ENCODE peak calls at places on chromosomes 4 and X, in seven cellular contexts. K is HCT116, D is K562, P is SK-N-SH, V is HepG2, X is GM12878, Y is H1. H is an unnamed sample. For H3K36me3, the result is how much of the 10 kb centered on the place peaks cover.

GRCh38 chrX:115023139-115023538 is 5.7 kb upstream of the IL13RA2 start:
- DNase-seq in X (no peak), D (no peak), K (peak), V (no peak), P (peak), Y (no peak), H (no peak)

GRCh38 chr4:8378776-8379175 is 61.7 kb downstream of the ACOX3 start:
- DNase-seq in Y (no peak), P (no peak), V (no peak), D (no peak), X (no peak), K (no peak), H (no peak)

GRCh38 chr4:2944091-2944482 is 19.1 kb downstream of the NOP14 start:
- DNase-seq in D (no peak), V (no peak), Y (no peak), K (no peak), X (no peak), P (no peak), H (no peak)

GRCh38 chr4:38469410-38469809 is 194.6 kb upstream of the KLF3 start:
- DNase-seq in D (no peak), K (no peak), Y (no peak), P (no peak), X (no peak), V (no peak), H (no peak)

GRCh38 chrX:103565752-103566151 is 19.6 kb upstream of the TCEAL4 start:
- DNase-seq in V (no peak), K (no peak), X (no peak), Y (no peak), P (no peak), D (no peak), H (no peak)

GRCh38 chr4:183444953-183445543 is 612 bp downstream of the CDKN2AIP start:
- DNase-seq in P (peak), Y (no peak), X (no peak), K (no peak), V (no peak), D (no peak), H (no peak)

GRCh38 chr4:13887010-13887409 is 259.5 kb upstream of the BOD1L1 start:
- DNase-seq in P (no peak), K (no peak), V (no peak), X (no peak), Y (no peak), D (no peak), H (no peak)

GRCh38 chr4:83552085-83552484 is 16.2 kb downstream of the GPAT3 start:
- DNase-seq in V (peak), D (no peak), K (no peak), X (no peak), P (no peak), Y (no peak), H (no peak)

GRCh38 chr4:791866-792630 is 33.9 kb downstream of the CPLX1 start:
- DNase-seq in P (no peak), D (peak), X (no peak), K (no peak), V (no peak), Y (no peak), H (no peak)

GRCh38 chr4:88891636-88892035 is 165.3 kb downstream of the FAM13A start:
- DNase-seq in X (no peak), V (no peak), Y (no peak), D (no peak), P (no peak), K (no peak), H (no peak)

GRCh38 chr4:21901831-21902230 is 46.7 kb downstream of the KCNIP4 start:
- DNase-seq in K (no peak), D (no peak), P (no peak), V (no peak), Y (no peak), X (no peak), H (no peak)

GRCh38 chr4:8820178-8821102 is 51.2 kb downstream of the HMX1 start:
- DNase-seq in V (no peak), P (peak), K (no peak), Y (no peak), D (no peak), X (no peak), H (no peak)

GRCh38 chr4:31058656-31059055 is 338.5 kb downstream of the PCDH7 start:
- DNase-seq in D (no peak), V (no peak), K (no peak), X (no peak), P (no peak), Y (no peak), H (no peak)

GRCh38 chr4:140343303-140343702 is 30.1 kb upstream of the SCOC start:
- DNase-seq in P (no peak), Y (no peak), D (no peak), V (no peak), K (peak), X (no peak), H (no peak)

GRCh38 chr4:1975391-1975801 is 33.4 kb downstream of the NELFA start:
- DNase-seq in Y (no peak), V (no peak), D (no peak), P (no peak), K (no peak), X (no peak), H (no peak)

GRCh38 chr4:132180020-132180427 is 969.1 kb upstream of the PCDH10 start:
- DNase-seq in X (no peak), V (no peak), D (no peak), Y (no peak), P (no peak), K (no peak), H (no peak)

GRCh38 chrX:19846995-19847790 is 40.2 kb downstream of the SH3KBP1 start:
- DNase-seq in P (no peak), D (peak), X (no peak), Y (peak), K (no peak), V (no peak), H (no peak)

GRCh38 chr4:172819353-172819752 is 349.3 kb upstream of the GALNT7 start:
- DNase-seq in K (no peak), Y (no peak), D (no peak), V (no peak), P (no peak), X (no peak), H (no peak)

GRCh38 chr4:128275351-128275750 is 12.3 kb downstream of the PGRMC2 start:
- DNase-seq in P (no peak), X (no peak), D (no peak), V (no peak), Y (no peak), K (no peak), H (no peak)

GRCh38 chrX:32842053-32842452 is 369.3 kb downstream of the DMD start:
- DNase-seq in Y (no peak), X (no peak), P (no peak), D (no peak), V (no peak), K (no peak), H (no peak)

GRCh38 chr4:149891381-149891780 is 75.7 kb upstream of the IQCM start:
- DNase-seq in K (no peak), V (no peak), Y (no peak), D (no peak), X (no peak), P (no peak), H (no peak)

GRCh38 chr4:145784036-145784435 is 104.1 kb downstream of the C4orf51 start:
- DNase-seq in Y (no peak), V (no peak), X (no peak), K (no peak), P (no peak), D (no peak), H (no peak)
- H3K36me3 ChIP-seq in Y (under half), V (under half), X (under half), K (under half), P (under half), D (under half), H (under half)

GRCh38 chr4:138499627-138500026 is 257.5 kb upstream of the SLC7A11 start:
- DNase-seq in P (no peak), Y (no peak), K (no peak), D (no peak), V (no peak), X (no peak), H (no peak)

GRCh38 chr4:138492178-138492577 is 250.0 kb upstream of the SLC7A11 start:
- DNase-seq in D (no peak), V (no peak), X (no peak), P (no peak), Y (no peak), K (no peak), H (no peak)

GRCh38 chr4:138500869-138501268 is 258.7 kb upstream of the SLC7A11 start:
- DNase-seq in K (no peak), P (no peak), Y (no peak), V (no peak), D (no peak), X (no peak), H (no peak)

GRCh38 chr4:138494931-138495330 is 252.8 kb upstream of the SLC7A11 start:
- DNase-seq in Y (peak), P (no peak), D (no peak), V (peak), K (peak), X (peak), H (no peak)
- TF ChIP-seq SIN3A in Y (no peak), P (no peak), D (no peak), V (no peak), K (no peak), X (no peak), H (no peak)

GRCh38 chr4:48267574-48267973 is 2.1 kb downstream of the TEC start:
- DNase-seq in P (no peak), X (no peak), D (no peak), K (no peak), V (no peak), Y (no peak), H (no peak)
- H3K27ac ChIP-seq in P (no peak), X (peak), D (peak), K (no peak), V (no peak), Y (no peak), H (no peak)

GRCh38 chr4:7020856-7021255 is 22.3 kb upstream of the TADA2B start:
- DNase-seq in P (no peak), V (no peak), D (no peak), Y (no peak), X (no peak), K (no peak), H (no peak)

GRCh38 chr4:7017446-7018048 is 25.6 kb upstream of the TADA2B start:
- DNase-seq in D (no peak), K (no peak), Y (no peak), V (no peak), X (no peak), P (no peak), H (no peak)

GRCh38 chr4:7020290-7020689 is 22.9 kb upstream of the TADA2B start:
- DNase-seq in D (peak), K (no peak), V (no peak), Y (no peak), X (no peak), P (no peak), H (no peak)

GRCh38 chr4:7018281-7018680 is 24.9 kb upstream of the TADA2B start:
- DNase-seq in K (no peak), X (no peak), P (no peak), Y (no peak), V (no peak), D (no peak), H (no peak)

DNA sequence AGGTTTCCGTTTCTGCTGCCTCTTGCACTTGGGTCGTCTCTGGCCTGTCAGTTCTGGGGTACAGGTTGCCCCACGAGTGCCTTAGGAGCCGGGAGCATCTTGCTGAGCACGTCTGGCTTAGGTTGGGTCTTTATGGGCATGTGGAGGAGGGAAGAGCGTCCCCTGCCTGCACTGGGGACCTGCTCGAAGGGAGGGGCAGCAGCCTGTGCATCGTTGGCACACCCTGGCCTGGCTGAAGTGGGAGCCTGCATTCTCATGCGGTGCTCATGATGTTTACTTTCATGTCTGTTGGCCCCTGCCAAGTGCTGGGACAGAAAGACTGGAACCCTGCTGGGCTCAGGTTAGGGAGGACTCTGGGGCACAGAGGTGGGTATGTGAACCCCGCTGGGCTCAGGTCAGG is 23.8 kb upstream of the TADA2B start:
- DNase-seq in Y (no peak), P (no peak), D (no peak), V (no peak), X (no peak), K (no peak), H (no peak)
- H3K36me3 ChIP-seq in Y (under half), P (under half), D (half or more), V (half or more), X (under half), K (under half), H (under half)

DNA sequence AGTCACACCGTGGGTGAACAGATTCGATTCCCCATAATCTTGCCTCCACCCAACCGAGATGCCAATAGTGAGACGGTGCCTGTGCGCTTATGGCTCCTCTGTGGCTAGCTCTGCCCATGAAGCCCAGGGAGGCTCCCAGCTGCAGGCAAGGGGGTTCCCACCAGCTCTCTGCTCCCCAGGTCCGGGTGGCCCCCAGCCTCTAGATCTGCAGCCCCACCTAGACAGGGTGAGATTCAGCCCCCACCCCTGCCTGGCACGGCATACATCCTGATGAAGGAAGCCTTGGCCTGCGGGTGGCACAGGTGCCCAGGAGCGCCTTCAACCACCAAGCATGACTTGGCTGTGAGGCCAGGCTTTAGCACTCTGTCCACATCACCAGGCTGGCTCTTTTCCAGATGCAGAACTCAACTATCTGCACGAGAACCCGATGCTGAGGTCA is 40.6 kb downstream of the WDR1 start:
- DNase-seq in V (no peak), D (no peak), Y (no peak), X (no peak), P (no peak), K (no peak), H (no peak)
- TF ChIP-seq SIN3A in V (no peak), D (no peak), Y (no peak), X (no peak), P (no peak), K (no peak), H (no peak)

GRCh38 chrX:45669715-45670360 is 469.2 kb upstream of the DIPK2B start:
- DNase-seq in K (no peak), Y (no peak), V (no peak), D (no peak), X (no peak), P (no peak), H (no peak)
- H3K27ac ChIP-seq in K (peak), Y (no peak), V (no peak), D (no peak), X (no peak), P (peak), H (no peak)

DNA sequence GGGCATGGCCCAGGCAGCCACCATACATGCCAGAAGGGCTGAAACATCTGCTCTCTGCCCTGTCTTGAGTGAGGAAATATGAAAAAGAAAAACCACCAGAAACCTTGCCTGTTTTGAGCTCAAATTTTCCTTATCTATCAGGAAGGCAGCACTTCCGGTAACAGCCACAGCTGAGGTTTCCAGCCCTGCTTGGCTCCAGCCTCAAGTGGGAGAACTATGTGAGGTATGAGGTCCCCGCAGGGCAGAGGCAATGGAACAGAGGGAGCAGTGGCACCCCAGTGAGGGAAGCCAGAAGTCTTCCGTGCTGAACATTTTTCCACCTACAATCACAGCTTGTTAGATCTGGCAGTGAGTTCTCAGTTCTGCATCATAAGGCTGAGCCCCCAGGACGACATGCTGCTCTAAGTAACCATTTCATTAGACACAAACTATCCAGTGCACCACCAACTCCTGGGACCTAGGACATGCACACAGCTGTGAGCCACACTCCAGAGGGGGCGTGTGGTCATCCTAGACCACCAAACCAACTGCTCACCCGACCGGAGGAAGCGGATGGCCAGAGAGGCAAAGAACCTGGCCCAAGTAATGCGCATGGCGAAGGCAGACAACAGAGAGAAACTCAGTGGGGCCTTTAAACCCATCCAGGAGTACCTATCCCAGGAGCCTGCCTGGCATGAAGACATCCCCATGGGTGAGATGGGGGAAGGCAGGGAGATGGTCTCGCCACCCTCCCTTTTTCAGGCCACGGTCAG is 22.6 kb downstream of the WDR1 start:
- DNase-seq in K (no peak), V (no peak), X (no peak), Y (no peak), D (no peak), P (peak), H (no peak)
- H3K36me3 ChIP-seq in K (half or more), V (half or more), X (half or more), Y (half or more), D (half or more), P (half or more), H (under half)

H was measured in Panc1.